ENCODE peak calls at places on chromosome 3, in four cellular contexts. Z, N, B and M are unnamed samples.

GRCh38 chr3:53194218-53195065 is 33.4 kb downstream of the PRKCD start:
- DNase-seq in Z (no peak), N (no peak), B (no peak), M (peak)

GRCh38 chr3:133295199-133295901 is 104.5 kb upstream of the BFSP2 start:
- DNase-seq in Z (no peak), N (no peak), B (no peak), M (peak)

GRCh38 chr3:150783920-150784746 is 21.2 kb upstream of the SIAH2 start:
- DNase-seq in Z (no peak), N (no peak), B (no peak), M (no peak)

GRCh38 chr3:171459130-171459941 is 869 bp downstream of the TNIK start:
- DNase-seq in Z (peak), N (no peak), B (no peak), M (peak)

GRCh38 chr3:187743195-187744141 is 1.8 kb downstream of the BCL6 start:
- DNase-seq in Z (peak), N (peak), B (no peak), M (peak)

GRCh38 chr3:151085889-151086483 is 522 bp downstream of the MED12L start:
- DNase-seq in Z (peak), N (no peak), B (no peak), M (no peak)

GRCh38 chr3:94524102-94524922 is 461.5 kb downstream of the NSUN3 start:
- DNase-seq in Z (no peak), N (no peak), B (peak), M (no peak)

GRCh38 chr3:183268361-183268760 is 15.3 kb downstream of the B3GNT5 start:
- DNase-seq in Z (no peak), N (no peak), B (no peak), M (no peak)

GRCh38 chr3:188842628-188843027 is 329.1 kb upstream of the TPRG1 start:
- DNase-seq in Z (no peak), N (no peak), B (no peak), M (no peak)

GRCh38 chr3:43210049-43211027 is 76.0 kb upstream of the SNRK start:
- DNase-seq in Z (no peak), N (no peak), B (no peak), M (no peak)

GRCh38 chr3:107429330-107430181 is 52.3 kb downstream of the CCDC54 start:
- DNase-seq in Z (peak), N (peak), B (peak), M (peak)

GRCh38 chr3:12192655-12193484 is 34.2 kb upstream of the TIMP4 start:
- DNase-seq in Z (no peak), N (no peak), B (no peak), M (no peak)

GRCh38 chr3:123883111-123883510 is 1.0 kb downstream of the MYLK start:
- DNase-seq in Z (no peak), N (no peak), B (no peak), M (no peak)

GRCh38 chr3:123884258-123884831 is at the start of gene MYLK:
- DNase-seq in Z (peak), N (peak), B (peak), M (peak)

GRCh38 chr3:123883656-123884257 is 375 bp downstream of the MYLK start:
- DNase-seq in Z (peak), N (no peak), B (no peak), M (no peak)

GRCh38 chr3:123880998-123881561 is 3.1 kb downstream of the MYLK start:
- DNase-seq in Z (peak), N (no peak), B (peak), M (peak)

GRCh38 chr3:123881771-123882170 is 2.4 kb downstream of the MYLK start:
- DNase-seq in Z (no peak), N (no peak), B (no peak), M (no peak)
- TF ChIP-seq MAX in Z (no peak), N (no peak), B (no peak), M (no peak)

DNA sequence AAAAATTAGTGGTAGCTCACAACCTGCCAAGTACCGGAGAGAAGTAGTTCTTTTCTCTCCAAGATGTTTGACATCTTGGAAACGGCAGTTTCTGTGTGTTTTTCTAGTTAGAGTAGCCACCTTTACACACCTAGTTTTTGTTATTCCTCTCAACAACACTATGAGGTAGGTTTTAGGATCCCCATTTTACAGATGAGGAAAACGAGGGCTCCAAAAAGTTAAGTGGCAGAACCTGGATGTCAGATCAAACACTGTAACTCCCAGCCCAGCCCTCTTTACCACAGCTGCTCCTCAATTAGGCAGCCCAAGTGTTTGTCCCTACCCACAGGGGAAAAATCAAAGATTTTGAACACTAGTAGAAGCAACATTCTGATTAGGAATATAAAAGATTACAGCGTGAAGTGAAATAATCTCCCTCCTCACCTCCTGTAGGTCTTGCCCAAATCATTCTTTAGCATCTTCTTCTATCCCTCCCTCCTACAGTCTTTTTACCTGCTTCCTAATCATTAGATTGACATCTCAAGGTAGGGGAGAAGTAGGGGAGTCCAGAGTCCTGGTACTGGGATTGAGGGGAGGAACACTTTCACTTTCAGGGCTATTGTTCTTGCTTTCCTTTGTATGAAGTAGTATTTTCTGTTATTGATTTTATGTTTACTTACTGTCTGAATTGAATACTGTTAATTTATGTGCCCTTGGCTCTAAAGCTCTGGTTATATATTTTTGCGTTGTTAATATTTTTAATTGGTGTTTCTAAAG is 142.6 kb downstream of the CMSS1 start:
- DNase-seq in Z (no peak), N (no peak), B (no peak), M (no peak)
- H3K27ac ChIP-seq in Z (no peak), N (no peak), B (no peak), M (no peak)

DNA sequence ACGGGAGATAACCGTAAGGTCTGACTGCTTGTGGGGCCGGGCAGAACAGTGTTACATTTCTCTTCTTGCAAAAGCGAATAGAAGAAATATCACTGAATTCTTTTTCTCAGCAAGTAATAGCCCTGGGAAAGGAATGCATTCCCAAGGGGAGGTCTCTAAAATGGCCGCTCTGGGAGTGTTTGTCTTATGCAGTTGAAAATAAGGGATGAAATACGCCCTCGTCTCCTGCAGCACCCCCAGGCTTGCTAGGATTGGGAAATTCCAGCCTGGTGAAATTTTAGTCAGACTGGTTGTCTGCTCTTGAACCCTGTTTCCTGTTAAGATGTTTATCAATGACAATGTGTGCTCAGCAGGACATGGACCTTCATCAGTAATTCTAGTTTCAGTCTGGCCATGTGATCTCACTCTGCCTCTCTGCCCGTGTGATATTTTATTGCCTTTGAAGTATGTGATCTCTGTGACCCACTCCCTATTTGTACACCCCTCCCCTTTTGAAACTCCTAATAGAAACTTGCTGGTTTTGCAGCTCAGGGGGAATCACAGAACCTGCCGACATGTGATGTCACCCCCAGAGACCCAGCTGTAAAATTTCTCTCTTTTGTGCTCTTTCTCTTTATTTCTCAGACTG is 715.6 kb downstream of the ROBO1 start:
- DNase-seq in Z (no peak), N (no peak), B (peak), M (no peak)
- TF ChIP-seq MAX in Z (no peak), N (no peak), B (no peak), M (no peak)

GRCh38 chr3:15769256-15769915 is 28.4 kb downstream of the ANKRD28 start:
- DNase-seq in Z (no peak), N (no peak), B (no peak), M (no peak)
- H3K27ac ChIP-seq in Z (peak), N (no peak), B (no peak), M (peak)

GRCh38 chr3:141380987-141381386 is 12.7 kb downstream of the ZBTB38 start:
- DNase-seq in Z (no peak), N (no peak), B (no peak), M (no peak)

GRCh38 chr3:141378556-141378955 is 10.3 kb downstream of the ZBTB38 start:
- DNase-seq in Z (no peak), N (no peak), B (no peak), M (no peak)

GRCh38 chr3:141380279-141380678 is 12.0 kb downstream of the ZBTB38 start:
- DNase-seq in Z (no peak), N (no peak), B (no peak), M (no peak)

GRCh38 chr3:141377377-141377776 is 9.1 kb downstream of the ZBTB38 start:
- DNase-seq in Z (no peak), N (no peak), B (no peak), M (no peak)

DNA sequence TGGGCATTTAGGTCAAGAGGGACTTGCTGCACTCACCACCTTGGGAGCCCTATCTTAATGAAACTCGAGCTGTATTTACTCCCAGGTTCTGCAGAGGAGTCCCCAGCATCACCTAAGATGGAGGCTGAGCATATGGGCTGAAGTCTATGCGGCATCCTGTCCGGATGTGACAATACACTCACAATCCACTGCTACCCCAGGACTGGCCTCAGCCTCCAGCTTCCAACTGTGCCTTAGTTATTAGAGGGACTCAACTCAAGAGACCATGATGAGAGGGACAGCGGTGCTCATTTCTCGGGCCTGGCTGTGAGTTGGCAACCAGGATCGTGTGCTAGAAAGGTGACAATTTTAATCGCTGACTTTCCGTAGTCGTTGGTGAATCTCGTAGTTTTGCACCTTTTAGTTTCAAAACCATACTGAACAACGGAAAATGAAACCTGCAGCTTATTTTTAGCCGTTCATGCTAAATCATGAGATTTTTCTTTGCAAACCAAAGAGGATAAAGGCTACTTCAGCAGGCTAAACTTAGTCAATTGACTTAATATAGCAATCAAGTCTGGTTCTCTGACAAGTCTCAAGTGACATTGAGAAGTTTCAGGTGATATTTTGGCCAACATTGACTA is 11.1 kb downstream of the ZBTB38 start:
- DNase-seq in Z (no peak), N (no peak), B (no peak), M (no peak)
- TF ChIP-seq MAX in Z (no peak), N (no peak), B (no peak), M (no peak)

GRCh38 chr3:42123012-42123581 is 31.9 kb downstream of the TRAK1 start:
- DNase-seq in Z (no peak), N (no peak), B (no peak), M (no peak)
- H3K27ac ChIP-seq in Z (no peak), N (no peak), B (peak), M (peak)

GRCh38 chr3:156416846-156417581 is 137.9 kb downstream of the SSR3 start:
- DNase-seq in Z (no peak), N (no peak), B (no peak), M (no peak)
- TF ChIP-seq MAX in Z (no peak), N (no peak), B (no peak), M (no peak)

GRCh38 chr3:111837112-111837511 is 22.0 kb upstream of the PHLDB2 start:
- DNase-seq in Z (no peak), N (no peak), B (no peak), M (no peak)

GRCh38 chr3:111828506-111828905 is 30.6 kb upstream of the PHLDB2 start:
- DNase-seq in Z (no peak), N (no peak), B (no peak), M (no peak)

GRCh38 chr3:111829023-111829422 is 30.0 kb upstream of the PHLDB2 start:
- DNase-seq in Z (no peak), N (no peak), B (no peak), M (no peak)

GRCh38 chr3:111827871-111828270 is 31.2 kb upstream of the PHLDB2 start:
- DNase-seq in Z (no peak), N (no peak), B (no peak), M (no peak)

DNA sequence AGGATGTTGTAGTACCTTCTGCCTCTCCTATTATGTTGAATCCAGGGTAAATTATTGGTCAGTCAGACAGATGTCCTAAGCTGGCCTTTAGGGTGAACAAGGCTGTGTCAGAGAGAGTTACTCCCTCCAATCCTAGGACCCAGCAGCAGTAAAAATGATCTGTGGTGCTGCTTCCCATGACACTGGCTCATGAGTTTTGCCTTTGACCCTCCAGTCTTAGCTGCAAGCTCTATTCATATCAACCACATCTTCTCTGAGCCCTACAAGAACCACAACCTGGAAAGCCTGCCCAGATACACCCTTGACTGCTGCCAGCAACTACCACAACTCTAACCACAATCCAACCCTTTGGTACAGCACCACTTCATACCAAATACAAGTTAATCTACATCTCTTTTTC is 27.2 kb upstream of the PHLDB2 start:
- DNase-seq in Z (no peak), N (no peak), B (no peak), M (no peak)
- H3K27ac ChIP-seq in Z (peak), N (no peak), B (no peak), M (no peak)

DNA sequence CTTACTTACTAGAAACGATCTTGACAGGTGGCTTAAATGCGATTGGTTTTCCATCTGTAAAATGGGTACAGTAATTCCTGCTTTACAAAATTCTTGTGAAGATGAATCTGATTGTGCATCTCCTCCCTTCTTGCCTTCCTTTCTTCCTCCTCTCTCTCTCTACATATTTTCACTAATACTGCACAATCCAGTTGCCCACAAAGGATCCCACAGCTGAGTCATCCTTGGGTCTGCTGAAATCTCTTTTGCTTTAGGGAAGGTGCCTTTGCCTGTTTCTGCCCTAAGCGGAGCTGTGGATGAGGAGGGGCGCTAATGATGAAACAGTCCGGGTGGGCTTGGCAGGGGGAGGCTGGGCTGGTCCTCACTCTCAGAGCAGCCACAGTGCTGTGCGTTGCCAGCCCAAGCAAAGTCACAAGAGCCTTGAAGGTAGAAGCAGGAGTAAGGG is 46.1 kb downstream of the AMOTL2 start:
- DNase-seq in Z (peak), N (no peak), B (no peak), M (no peak)
- TF ChIP-seq MAX in Z (no peak), N (no peak), B (no peak), M (no peak)

GRCh38 chr3:165939141-165939540 is 101.9 kb upstream of the BCHE start:
- DNase-seq in Z (no peak), N (no peak), B (no peak), M (no peak)
- H3K27ac ChIP-seq in Z (no peak), N (no peak), B (no peak), M (no peak)